ENCODE peak calls at places on chromosomes 3 and 15, in ten cellular contexts. L, I, R, A, D, B, H, S, Z and U are unnamed samples.

GRCh38 chr3:115913069-115913686 is 289.9 kb downstream of the GAP43 start:
- DNase-seq in S (no peak), L (no peak), A (no peak), R (peak; percentile 28), I (peak; percentile 22), B (no peak), D (no peak), H (no peak), Z (no peak), U (no peak)

GRCh38 chr15:96354731-96355560 is 24.4 kb downstream of the NR2F2 start:
- DNase-seq in L (peak; percentile 7), A (no peak), H (no peak), D (no peak), S (no peak), B (no peak), I (peak; percentile 83), Z (no peak), R (peak; percentile 90), U (no peak)

GRCh38 chr3:178513539-178514410 is 22.5 kb upstream of the KCNMB2 start:
- DNase-seq in D (no peak), A (no peak), L (peak; percentile 93), B (peak; percentile 44), Z (peak; percentile 35), R (no peak), S (no peak), H (no peak), I (peak; percentile 54), U (no peak)

GRCh38 chr15:60370105-60370803 is 27.5 kb downstream of the ANXA2 start:
- DNase-seq in L (no peak), I (peak; percentile 23), B (peak; percentile 47), S (no peak), A (no peak), Z (peak; percentile 37), R (no peak), D (no peak), H (no peak), U (no peak)

GRCh38 chr3:128763967-128764366 is 38.0 kb downstream of the RAB7A start:
- DNase-seq in H (no peak), L (no peak), R (no peak), D (no peak), I (no peak), S (no peak), Z (peak; percentile 38), A (peak; percentile 43), B (peak; percentile 40), U (no peak)

GRCh38 chr3:39386331-39386730 is 3.2 kb downstream of the SLC25A38 start:
- DNase-seq in S (no peak), L (no peak), H (no peak), B (no peak), Z (no peak), A (no peak), I (no peak), R (no peak), D (no peak), U (no peak)

GRCh38 chr3:45887285-45887684 is 942 bp downstream of the CCR9 start:
- DNase-seq in S (no peak), I (peak; percentile 17), Z (no peak), A (no peak), L (no peak), R (peak; percentile 12), B (no peak), H (no peak), D (no peak), U (no peak)

GRCh38 chr3:100068758-100069345 is 45.4 kb downstream of the FILIP1L start:
- DNase-seq in L (peak; percentile 76), H (peak; percentile 84), B (peak; percentile 85), I (peak; percentile 84), R (peak; percentile 79), D (peak; percentile 77), A (peak; percentile 79), Z (peak; percentile 80), S (peak; percentile 59), U (no peak)

GRCh38 chr3:195150194-195151118 is 120.5 kb downstream of the XXYLT1 start:
- DNase-seq in S (no peak), Z (peak; percentile 82), B (peak; percentile 77), I (peak; percentile 24), A (peak; percentile 53), D (no peak), H (peak; percentile 73), R (peak; percentile 81), L (peak; percentile 74), U (no peak)

GRCh38 chr3:59696783-59697182 is 647.0 kb upstream of the CFAP20DC start:
- DNase-seq in R (no peak), S (no peak), H (no peak), I (no peak), L (no peak), A (no peak), D (no peak), B (no peak), Z (no peak), U (no peak)

GRCh38 chr3:95277614-95278013 is 1214.8 kb downstream of the NSUN3 start:
- DNase-seq in H (no peak), A (no peak), Z (no peak), I (no peak), D (no peak), R (no peak), B (no peak), L (no peak), S (no peak), U (no peak)

GRCh38 chr3:23129817-23130216 is 73.3 kb upstream of the UBE2E2 start:
- DNase-seq in L (peak; percentile 59), R (no peak), Z (no peak), I (peak; percentile 36), S (no peak), B (no peak), A (no peak), H (no peak), D (no peak), U (no peak)

GRCh38 chr3:185688808-185689207 is 102.7 kb downstream of the SENP2 start:
- DNase-seq in D (no peak), B (no peak), H (no peak), L (no peak), A (no peak), R (peak; percentile 99), S (peak; percentile 97), I (peak; percentile 99), Z (no peak), U (no peak)

GRCh38 chr3:175308105-175308504 is 449.0 kb downstream of the NAALADL2 start:
- DNase-seq in D (no peak), A (no peak), I (no peak), Z (no peak), B (no peak), S (no peak), L (no peak), H (no peak), R (no peak), U (no peak)

GRCh38 chr3:55500555-55501340 is 13.6 kb upstream of the WNT5A start:
- DNase-seq in H (no peak), B (no peak), D (no peak), R (peak; percentile 60), Z (no peak), I (no peak), L (no peak), S (no peak), A (no peak), U (no peak)

GRCh38 chr15:78868366-78868765 is 4.3 kb upstream of the MORF4L1 start:
- DNase-seq in R (no peak), D (no peak), Z (no peak), I (no peak), H (no peak), B (no peak), S (no peak), A (no peak), L (no peak), U (no peak)

DNA sequence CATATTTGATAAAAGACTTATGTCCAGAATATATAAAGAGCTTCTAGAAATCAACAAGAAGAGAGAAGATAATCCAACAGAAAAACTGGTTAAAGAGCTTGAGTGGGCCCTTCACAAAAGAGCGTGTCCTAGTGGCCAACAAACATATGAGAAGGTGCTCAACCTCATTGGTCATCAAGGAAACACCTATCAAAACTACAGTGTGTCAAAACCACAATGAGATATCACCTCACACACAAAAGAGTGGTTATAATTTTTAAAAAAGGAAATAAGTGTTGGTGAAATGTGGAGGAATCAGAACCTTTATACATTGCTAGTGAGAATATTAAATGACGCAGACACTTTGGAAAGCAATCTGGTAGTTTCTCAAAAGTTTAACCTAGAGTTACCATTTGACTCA is 68.4 kb upstream of the KLF13 start:
- DNase-seq in B (no peak), I (no peak), D (no peak), R (no peak), Z (no peak), L (no peak), S (no peak), A (no peak), H (no peak), U (no peak)
- TF ChIP-seq CTCF in B (no peak), I (no peak), D (no peak), R (no peak), Z (no peak), L (no peak), S (no peak), A (no peak), H (no peak), U (no peak)

GRCh38 chr3:82163907-82164520 is 402.6 kb upstream of the GBE1 start:
- DNase-seq in L (peak; percentile 53), B (no peak), R (peak; percentile 18), S (no peak), A (no peak), H (no peak), I (peak; percentile 45), Z (no peak), D (no peak), U (no peak)
- TF ChIP-seq CTCF in L (peak; percentile 26), B (no peak), R (peak; percentile 25), S (no peak), A (peak; percentile 25), H (peak; percentile 82), I (peak; percentile 15), Z (no peak), D (peak; percentile 38), U (peak; percentile 76)

DNA sequence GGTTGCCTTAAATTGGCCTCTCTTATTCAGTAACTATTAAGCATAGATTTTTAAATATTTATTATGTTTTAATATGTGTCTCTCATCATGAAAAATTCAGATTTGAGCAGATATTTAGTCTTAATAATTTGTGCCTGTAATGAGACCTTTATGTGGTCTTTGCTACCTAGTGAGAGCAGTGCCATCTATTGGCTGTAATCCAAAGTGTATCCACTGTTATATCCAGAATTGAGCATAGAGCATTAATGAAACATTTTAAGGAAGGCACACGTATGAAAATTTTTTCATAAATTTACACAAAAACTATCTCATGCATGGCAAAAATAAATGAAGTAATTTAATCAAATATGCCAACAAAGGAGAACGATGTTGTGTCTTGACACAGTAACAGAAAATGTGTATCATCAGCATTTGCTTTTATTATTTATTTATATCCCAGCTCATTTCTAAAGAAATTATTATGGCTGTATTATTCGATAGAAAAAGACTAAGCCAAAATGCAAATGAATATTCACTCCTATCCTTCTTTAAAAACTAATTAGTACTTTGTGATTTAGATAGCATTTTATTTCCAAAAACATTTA is 203.5 kb downstream of the RSRC1 start:
- DNase-seq in D (no peak), H (no peak), L (peak; percentile 70), Z (no peak), B (no peak), R (peak; percentile 7), A (no peak), I (peak; percentile 61), S (no peak), U (no peak)
- TF ChIP-seq CTCF in D (peak; percentile 59), H (peak; percentile 47), L (peak; percentile 86), Z (no peak), B (no peak), R (peak; percentile 38), A (no peak), I (peak; percentile 29), S (peak; percentile 20), U (peak; percentile 85)

DNA sequence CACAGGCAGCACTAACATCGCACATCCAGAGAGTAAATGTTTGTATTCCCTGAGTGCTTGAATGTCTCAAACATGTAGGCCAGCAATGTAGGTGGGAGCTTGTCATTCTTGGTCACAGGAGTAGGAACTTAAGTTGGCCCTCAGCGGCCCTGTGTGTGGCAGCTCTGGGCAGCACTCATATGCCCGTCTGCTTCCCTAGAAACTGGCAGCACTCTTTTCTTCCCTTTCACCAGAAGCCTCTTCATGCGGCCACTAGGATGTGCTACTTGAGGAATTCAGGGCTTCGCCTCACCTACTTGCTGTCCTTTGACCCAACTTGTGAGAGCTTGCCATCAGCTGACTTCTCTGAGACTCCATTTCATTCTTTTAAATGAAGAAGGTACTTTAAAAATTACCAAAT is 69.5 kb downstream of the TIPARP start:
- DNase-seq in S (no peak), B (no peak), H (no peak), D (no peak), L (no peak), Z (no peak), R (no peak), A (no peak), I (no peak), U (no peak)
- TF ChIP-seq CTCF in S (no peak), B (no peak), H (no peak), D (no peak), L (no peak), Z (no peak), R (no peak), A (no peak), I (no peak), U (no peak)